ENCODE peak calls at places on chromosomes 3 and 15, in six cellular contexts. One of them, this sample, is unnamed.

GRCh38 chr3:123111640-123112039 is 44.8 kb downstream of the PDIA5 start:
- DNase-seq in Panc1: no peak
- DNase-seq in HL-60: no peak
- DNase-seq in stomach: no peak
- DNase-seq in esophagus muscularis mucosa: no peak
- DNase-seq in prostate gland: no peak
- DNase-seq in this sample: no peak

GRCh38 chr3:55285156-55285555 is 201.9 kb downstream of the WNT5A start:
- DNase-seq in stomach: no peak
- DNase-seq in HL-60: no peak
- DNase-seq in prostate gland: no peak
- DNase-seq in Panc1: no peak
- DNase-seq in esophagus muscularis mucosa: no peak
- DNase-seq in this sample: no peak

GRCh38 chr15:62607643-62608042 is 434.9 kb upstream of the TPM1 start:
- DNase-seq in stomach: no peak
- DNase-seq in esophagus muscularis mucosa: no peak
- DNase-seq in prostate gland: no peak
- DNase-seq in Panc1: no peak
- DNase-seq in HL-60: no peak
- DNase-seq in this sample: no peak

GRCh38 chr15:74789171-74789627 is 7.3 kb downstream of the CSK start:
- DNase-seq in HL-60: peak; percentile 39
- DNase-seq in prostate gland: no peak
- DNase-seq in esophagus muscularis mucosa: no peak
- DNase-seq in Panc1: no peak
- DNase-seq in stomach: peak; percentile 75
- DNase-seq in this sample: no peak

GRCh38 chr3:132568427-132568826 is 28.6 kb upstream of the ACKR4 start:
- DNase-seq in HL-60: no peak
- DNase-seq in Panc1: no peak
- DNase-seq in esophagus muscularis mucosa: no peak
- DNase-seq in prostate gland: no peak
- DNase-seq in stomach: no peak
- DNase-seq in this sample: no peak

GRCh38 chr3:134622803-134623365 is 27.9 kb downstream of the KY start:
- DNase-seq in esophagus muscularis mucosa: no peak
- DNase-seq in HL-60: no peak
- DNase-seq in prostate gland: no peak
- DNase-seq in stomach: peak; percentile 21
- DNase-seq in Panc1: no peak
- DNase-seq in this sample: no peak

GRCh38 chr3:9080165-9080564 is 116.9 kb upstream of the RAD18 start:
- DNase-seq in prostate gland: no peak
- DNase-seq in HL-60: no peak
- DNase-seq in stomach: no peak
- DNase-seq in Panc1: no peak
- DNase-seq in esophagus muscularis mucosa: no peak
- DNase-seq in this sample: no peak

GRCh38 chr15:60044636-60045273 is 40.6 kb downstream of the FOXB1 start:
- DNase-seq in esophagus muscularis mucosa: no peak
- DNase-seq in prostate gland: no peak
- DNase-seq in Panc1: no peak
- DNase-seq in stomach: no peak
- DNase-seq in HL-60: no peak
- DNase-seq in this sample: no peak

GRCh38 chr3:53940651-53941050 is 49.0 kb upstream of the SELENOK start:
- DNase-seq in HL-60: no peak
- DNase-seq in stomach: no peak
- DNase-seq in prostate gland: no peak
- DNase-seq in Panc1: no peak
- DNase-seq in esophagus muscularis mucosa: no peak
- DNase-seq in this sample: no peak

GRCh38 chr3:65170357-65171090 is 482.7 kb upstream of the ADAMTS9 start:
- DNase-seq in HL-60: no peak
- DNase-seq in esophagus muscularis mucosa: peak; percentile 95
- DNase-seq in prostate gland: peak; percentile 24
- DNase-seq in Panc1: no peak
- DNase-seq in stomach: peak; percentile 52
- DNase-seq in this sample: peak; percentile 84

GRCh38 chr3:21508244-21508643 is 242.8 kb downstream of the ZNF385D start:
- DNase-seq in stomach: no peak
- DNase-seq in esophagus muscularis mucosa: no peak
- DNase-seq in HL-60: peak; percentile 26
- DNase-seq in prostate gland: no peak
- DNase-seq in Panc1: no peak
- DNase-seq in this sample: no peak

GRCh38 chr3:16200411-16200810 is 25.9 kb downstream of the GALNT15 start:
- DNase-seq in stomach: no peak
- DNase-seq in prostate gland: no peak
- DNase-seq in esophagus muscularis mucosa: no peak
- DNase-seq in Panc1: no peak
- DNase-seq in HL-60: no peak
- DNase-seq in this sample: no peak

GRCh38 chr3:42655980-42656679 is 2.6 kb downstream of the ZBTB47 start:
- DNase-seq in esophagus muscularis mucosa: peak; percentile 91
- DNase-seq in HL-60: no peak
- DNase-seq in Panc1: no peak
- DNase-seq in stomach: no peak
- DNase-seq in prostate gland: no peak
- DNase-seq in this sample: no peak

GRCh38 chr3:196339493-196340254 is 1.5 kb upstream of the TM4SF19 start:
- DNase-seq in Panc1: no peak
- DNase-seq in prostate gland: no peak
- DNase-seq in stomach: no peak
- DNase-seq in HL-60: peak; percentile 55
- DNase-seq in esophagus muscularis mucosa: no peak
- DNase-seq in this sample: no peak

GRCh38 chr15:39873978-39874377 is 46.1 kb downstream of the GPR176 start:
- DNase-seq in esophagus muscularis mucosa: no peak
- DNase-seq in stomach: no peak
- DNase-seq in Panc1: no peak
- DNase-seq in prostate gland: no peak
- DNase-seq in HL-60: no peak
- DNase-seq in this sample: no peak

GRCh38 chr3:19206540-19206939 is 58.2 kb downstream of the KCNH8 start:
- DNase-seq in esophagus muscularis mucosa: no peak
- DNase-seq in HL-60: no peak
- DNase-seq in Panc1: no peak
- DNase-seq in prostate gland: no peak
- DNase-seq in stomach: no peak
- DNase-seq in this sample: no peak

GRCh38 chr15:71761649-71762048 is 48.7 kb upstream of the NR2E3 start:
- DNase-seq in esophagus muscularis mucosa: no peak
- DNase-seq in prostate gland: no peak
- DNase-seq in Panc1: no peak
- DNase-seq in HL-60: no peak
- DNase-seq in stomach: peak; percentile 44
- DNase-seq in this sample: no peak

GRCh38 chr3:10993729-10994065 is 1.1 kb downstream of the SLC6A1 start:
- DNase-seq in stomach: no peak
- DNase-seq in esophagus muscularis mucosa: no peak
- DNase-seq in Panc1: no peak
- DNase-seq in prostate gland: no peak
- DNase-seq in HL-60: no peak
- DNase-seq in this sample: no peak

GRCh38 chr15:34993413-34993812 is 5.3 kb upstream of the ZNF770 start:
- DNase-seq in Panc1: no peak
- DNase-seq in prostate gland: no peak
- DNase-seq in HL-60: no peak
- DNase-seq in stomach: no peak
- DNase-seq in esophagus muscularis mucosa: no peak
- DNase-seq in this sample: no peak

GRCh38 chr3:191302451-191302850 is 26.7 kb upstream of the CCDC50 start:
- DNase-seq in esophagus muscularis mucosa: no peak
- DNase-seq in prostate gland: no peak
- DNase-seq in stomach: no peak
- DNase-seq in HL-60: no peak
- DNase-seq in Panc1: no peak
- DNase-seq in this sample: no peak

GRCh38 chr3:38313263-38313662 is 31.2 kb downstream of the SLC22A14 start:
- DNase-seq in Panc1: no peak
- DNase-seq in HL-60: no peak
- DNase-seq in prostate gland: no peak
- DNase-seq in stomach: no peak
- DNase-seq in esophagus muscularis mucosa: peak; percentile 77
- DNase-seq in this sample: no peak

GRCh38 chr3:38315488-38316230 is 30.9 kb upstream of the XYLB start:
- DNase-seq in Panc1: no peak
- DNase-seq in esophagus muscularis mucosa: peak; percentile 70
- DNase-seq in stomach: no peak
- DNase-seq in prostate gland: no peak
- DNase-seq in HL-60: no peak
- DNase-seq in this sample: no peak

GRCh38 chr3:38314767-38315487 is 31.7 kb upstream of the XYLB start:
- DNase-seq in stomach: no peak
- DNase-seq in Panc1: no peak
- DNase-seq in HL-60: no peak
- DNase-seq in esophagus muscularis mucosa: peak; percentile 80
- DNase-seq in prostate gland: no peak
- DNase-seq in this sample: no peak

GRCh38 chr3:38313685-38314084 is 31.6 kb downstream of the SLC22A14 start:
- DNase-seq in prostate gland: no peak
- DNase-seq in stomach: no peak
- DNase-seq in Panc1: no peak
- DNase-seq in esophagus muscularis mucosa: no peak
- DNase-seq in HL-60: peak; percentile 63
- DNase-seq in this sample: no peak

GRCh38 chr3:38314112-38314766 is 32.1 kb downstream of the SLC22A14 start:
- DNase-seq in stomach: no peak
- DNase-seq in esophagus muscularis mucosa: peak; percentile 84
- DNase-seq in prostate gland: no peak
- DNase-seq in HL-60: no peak
- DNase-seq in Panc1: no peak
- DNase-seq in this sample: no peak
- H3K4me3 ChIP-seq in stomach: no peak overlapping the region
- H3K4me3 ChIP-seq in esophagus muscularis mucosa: no peak overlapping the region
- H3K4me3 ChIP-seq in prostate gland: no peak overlapping the region
- H3K4me3 ChIP-seq in HL-60: no peak overlapping the region
- H3K4me3 ChIP-seq in Panc1: no peak overlapping the region
- H3K4me3 ChIP-seq in this sample: no peak overlapping the region

DNA sequence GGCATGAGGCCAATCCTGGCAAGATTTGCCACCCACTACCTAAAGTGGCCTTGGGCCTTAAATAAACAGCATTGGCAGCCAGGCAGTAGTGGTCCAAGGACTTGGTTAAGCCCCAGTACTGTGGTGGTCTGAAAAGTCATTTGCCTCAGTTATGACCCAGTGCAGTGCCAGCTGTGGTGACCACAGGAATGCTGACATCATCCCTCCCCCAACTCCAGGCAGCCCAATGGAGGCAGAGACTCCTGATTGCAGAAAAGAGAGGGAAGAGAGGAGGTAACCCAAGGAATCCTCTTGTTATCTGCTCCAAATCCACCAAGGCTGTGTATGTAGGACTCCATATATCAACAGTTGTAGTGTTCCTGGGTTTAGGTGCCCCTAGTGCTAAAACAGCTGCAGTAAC is 883.6 kb downstream of the SQOR start:
- DNase-seq in HL-60: no peak
- DNase-seq in Panc1: no peak
- DNase-seq in prostate gland: no peak
- DNase-seq in esophagus muscularis mucosa: no peak
- DNase-seq in stomach: no peak
- DNase-seq in this sample: no peak
- TF ChIP-seq POLR2AphosphoS5 in HL-60: no peak
- TF ChIP-seq POLR2AphosphoS5 in Panc1: no peak
- TF ChIP-seq POLR2AphosphoS5 in prostate gland: no peak
- TF ChIP-seq POLR2AphosphoS5 in esophagus muscularis mucosa: no peak
- TF ChIP-seq POLR2AphosphoS5 in stomach: no peak
- TF ChIP-seq POLR2AphosphoS5 in this sample: no peak

GRCh38 chr15:67110400-67110799 is 45.0 kb downstream of the SMAD3 start:
- DNase-seq in prostate gland: no peak
- DNase-seq in stomach: no peak
- DNase-seq in esophagus muscularis mucosa: no peak
- DNase-seq in HL-60: no peak
- DNase-seq in Panc1: no peak
- DNase-seq in this sample: no peak

GRCh38 chr15:67114046-67114445 is 48.6 kb downstream of the SMAD3 start:
- DNase-seq in prostate gland: no peak
- DNase-seq in Panc1: no peak
- DNase-seq in stomach: no peak
- DNase-seq in esophagus muscularis mucosa: no peak
- DNase-seq in HL-60: no peak
- DNase-seq in this sample: no peak

GRCh38 chr15:67108122-67108871 is 42.9 kb downstream of the SMAD3 start:
- DNase-seq in stomach: no peak
- DNase-seq in esophagus muscularis mucosa: no peak
- DNase-seq in Panc1: no peak
- DNase-seq in HL-60: peak; percentile 53
- DNase-seq in prostate gland: no peak
- DNase-seq in this sample: no peak

GRCh38 chr15:67109141-67110034 is 44.0 kb downstream of the SMAD3 start:
- DNase-seq in HL-60: peak; percentile 55
- DNase-seq in esophagus muscularis mucosa: no peak
- DNase-seq in prostate gland: no peak
- DNase-seq in stomach: no peak
- DNase-seq in Panc1: no peak
- DNase-seq in this sample: no peak

DNA sequence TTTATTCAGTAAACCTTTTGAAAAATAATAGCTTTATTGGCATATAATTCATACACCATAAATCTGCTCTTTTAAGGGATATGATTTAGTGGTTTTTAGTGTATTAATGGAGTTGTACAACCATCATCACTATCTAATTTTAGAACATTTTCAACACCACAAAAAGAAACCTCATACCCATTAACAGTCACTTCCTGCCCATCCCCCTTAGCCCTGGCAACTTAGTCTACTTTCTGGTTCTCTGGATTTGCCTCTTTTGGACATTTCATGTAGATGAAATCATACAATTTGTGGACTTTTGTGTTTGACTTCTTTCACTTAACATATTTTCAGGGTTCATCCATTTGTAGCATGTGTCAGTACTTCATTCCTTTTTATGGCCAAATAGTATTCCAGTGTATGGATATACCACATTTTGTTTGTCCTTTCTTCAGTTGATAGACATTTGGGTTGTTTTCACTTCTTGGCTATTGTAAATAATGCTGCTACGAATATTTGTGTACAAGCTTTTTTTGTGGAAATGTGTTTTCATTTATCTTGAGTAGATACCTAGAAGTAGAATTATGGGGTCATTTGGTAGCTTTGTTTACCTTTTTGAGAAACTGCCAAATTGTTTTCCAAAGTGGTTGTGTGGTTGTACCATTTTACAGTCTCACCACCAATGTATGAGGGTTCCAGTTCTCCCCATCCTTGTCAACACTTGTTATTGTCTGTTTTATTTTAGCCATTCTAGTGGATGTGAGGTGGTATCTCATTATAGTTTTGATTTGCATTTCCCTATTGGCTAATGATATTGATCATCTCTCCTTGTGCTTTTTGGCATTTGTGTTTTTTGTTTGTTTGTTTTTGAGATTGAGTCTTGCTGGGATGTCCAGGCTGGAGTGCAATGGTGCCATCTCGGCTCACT is 45.8 kb downstream of the SMAD3 start:
- DNase-seq in esophagus muscularis mucosa: no peak
- DNase-seq in prostate gland: no peak
- DNase-seq in HL-60: no peak
- DNase-seq in Panc1: no peak
- DNase-seq in stomach: no peak
- DNase-seq in this sample: no peak
- H3K27ac ChIP-seq in esophagus muscularis mucosa: no peak overlapping the region
- H3K27ac ChIP-seq in prostate gland: no peak overlapping the region
- H3K27ac ChIP-seq in HL-60: no peak overlapping the region
- H3K27ac ChIP-seq in Panc1: peak overlapping the region; percentile 100
- H3K27ac ChIP-seq in stomach: no peak overlapping the region
- H3K27ac ChIP-seq in this sample: peak overlapping the region; percentile 64

GRCh38 chr3:198113219-198114053 is 153.4 kb downstream of the LMLN start:
- DNase-seq in esophagus muscularis mucosa: no peak
- DNase-seq in Panc1: no peak
- DNase-seq in prostate gland: no peak
- DNase-seq in HL-60: no peak
- DNase-seq in stomach: no peak
- DNase-seq in this sample: no peak
- H3K4me3 ChIP-seq in esophagus muscularis mucosa: peak overlapping the region; percentile 27
- H3K4me3 ChIP-seq in Panc1: no peak overlapping the region
- H3K4me3 ChIP-seq in prostate gland: no peak overlapping the region
- H3K4me3 ChIP-seq in HL-60: peak overlapping the region; percentile 18
- H3K4me3 ChIP-seq in stomach: no peak overlapping the region
- H3K4me3 ChIP-seq in this sample: peak overlapping the region; percentile 46

This sample was measured in breast epithelium.